ENCODE peak calls at places on chromosomes 3 and 15, in four cellular contexts. One of them, this sample, is unnamed.
A peak's percentile ranks its signal among the peaks of the same experiment; 100 is the strongest.

GRCh38 chr15:78565951-78566774 is 843 bp downstream of the CHRNA5 start:
- DNase-seq in RWPE1: peak; percentile 49
- DNase-seq in fibroblast of the aortic adventitia: peak; percentile 14
- DNase-seq in sigmoid colon: no peak
- DNase-seq in this sample: no peak

GRCh38 chr3:195893516-195893915 is 14.8 kb downstream of the TNK2 start:
- DNase-seq in sigmoid colon: no peak
- DNase-seq in RWPE1: no peak
- DNase-seq in fibroblast of the aortic adventitia: no peak
- DNase-seq in this sample: no peak

GRCh38 chr3:69774029-69774428 is 34.8 kb downstream of the MITF start:
- DNase-seq in RWPE1: no peak
- DNase-seq in fibroblast of the aortic adventitia: peak; percentile 23
- DNase-seq in sigmoid colon: peak; percentile 88
- DNase-seq in this sample: no peak

GRCh38 chr3:44437800-44438199 is 39.7 kb downstream of the ZNF445 start:
- DNase-seq in RWPE1: no peak
- DNase-seq in fibroblast of the aortic adventitia: no peak
- DNase-seq in sigmoid colon: no peak
- DNase-seq in this sample: no peak

GRCh38 chr3:135419155-135419554 is 546.4 kb upstream of the PPP2R3A start:
- DNase-seq in RWPE1: no peak
- DNase-seq in fibroblast of the aortic adventitia: no peak
- DNase-seq in sigmoid colon: no peak
- DNase-seq in this sample: no peak

GRCh38 chr15:65690778-65691177 is 69.0 kb downstream of the SLC24A1 start:
- DNase-seq in fibroblast of the aortic adventitia: no peak
- DNase-seq in RWPE1: no peak
- DNase-seq in sigmoid colon: no peak
- DNase-seq in this sample: no peak

GRCh38 chr3:16301490-16301889 is 36.5 kb downstream of the OXNAD1 start:
- DNase-seq in RWPE1: no peak
- DNase-seq in sigmoid colon: no peak
- DNase-seq in fibroblast of the aortic adventitia: no peak
- DNase-seq in this sample: no peak

GRCh38 chr3:143480306-143480852 is 360.8 kb downstream of the CHST2 start:
- DNase-seq in sigmoid colon: no peak
- DNase-seq in fibroblast of the aortic adventitia: peak; percentile 28
- DNase-seq in RWPE1: no peak
- DNase-seq in this sample: no peak

GRCh38 chr15:101084801-101085200 is 165.6 kb downstream of the LRRK1 start:
- DNase-seq in RWPE1: no peak
- DNase-seq in sigmoid colon: no peak
- DNase-seq in fibroblast of the aortic adventitia: no peak
- DNase-seq in this sample: peak; percentile 64

GRCh38 chr3:149016669-149017541 is 25.6 kb downstream of the GYG1 start:
- DNase-seq in fibroblast of the aortic adventitia: peak; percentile 91
- DNase-seq in RWPE1: peak; percentile 41
- DNase-seq in sigmoid colon: no peak
- DNase-seq in this sample: no peak

GRCh38 chr15:55700876-55701275 is 42.1 kb downstream of the PRTG start:
- DNase-seq in fibroblast of the aortic adventitia: no peak
- DNase-seq in RWPE1: no peak
- DNase-seq in sigmoid colon: no peak
- DNase-seq in this sample: no peak

GRCh38 chr15:101167791-101168462 is 83.9 kb downstream of the CHSY1 start:
- DNase-seq in sigmoid colon: peak; percentile 79
- DNase-seq in fibroblast of the aortic adventitia: peak; percentile 96
- DNase-seq in RWPE1: peak; percentile 87
- DNase-seq in this sample: peak; percentile 95

GRCh38 chr15:56052389-56053045 is 59.1 kb upstream of the NEDD4 start:
- DNase-seq in sigmoid colon: no peak
- DNase-seq in fibroblast of the aortic adventitia: peak; percentile 77
- DNase-seq in RWPE1: peak; percentile 59
- DNase-seq in this sample: no peak

GRCh38 chr3:147113293-147114045 is 292.9 kb downstream of the ZIC4 start:
- DNase-seq in sigmoid colon: no peak
- DNase-seq in fibroblast of the aortic adventitia: peak; percentile 94
- DNase-seq in RWPE1: peak; percentile 0
- DNase-seq in this sample: no peak

DNA sequence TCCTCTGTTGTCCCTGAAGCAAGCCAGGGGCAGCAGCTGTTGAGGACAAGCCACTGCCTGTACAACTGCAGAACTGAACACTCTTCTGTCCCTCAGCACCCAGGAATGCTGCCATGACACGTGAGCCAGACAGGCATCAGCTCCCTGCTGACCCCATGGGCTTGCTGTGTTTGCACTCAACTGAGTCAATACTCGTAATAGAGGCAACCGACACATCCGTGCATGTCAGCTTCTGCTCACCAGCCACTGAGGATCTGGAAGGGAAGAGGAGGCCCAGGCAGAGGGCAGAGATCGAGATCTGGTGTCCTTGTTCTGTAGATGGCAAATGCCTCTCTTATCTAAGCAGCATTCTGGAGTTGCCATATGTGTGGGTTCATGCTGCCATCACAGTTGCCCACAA is 54.3 kb upstream of the SEC61A1 start:
- DNase-seq in sigmoid colon: no peak
- DNase-seq in fibroblast of the aortic adventitia: no peak
- DNase-seq in RWPE1: no peak
- DNase-seq in this sample: no peak
- TF ChIP-seq CTCF in sigmoid colon: no peak
- TF ChIP-seq CTCF in fibroblast of the aortic adventitia: no peak
- TF ChIP-seq CTCF in RWPE1: no peak
- TF ChIP-seq CTCF in this sample: no peak

GRCh38 chr3:156381253-156381652 is 173.7 kb downstream of the SSR3 start:
- DNase-seq in RWPE1: no peak
- DNase-seq in fibroblast of the aortic adventitia: no peak
- DNase-seq in sigmoid colon: no peak
- DNase-seq in this sample: no peak

GRCh38 chr3:156383433-156384025 is 171.4 kb downstream of the SSR3 start:
- DNase-seq in RWPE1: no peak
- DNase-seq in sigmoid colon: no peak
- DNase-seq in fibroblast of the aortic adventitia: peak; percentile 40
- DNase-seq in this sample: no peak

GRCh38 chr3:156379327-156379726 is 175.6 kb downstream of the SSR3 start:
- DNase-seq in sigmoid colon: no peak
- DNase-seq in RWPE1: no peak
- DNase-seq in fibroblast of the aortic adventitia: no peak
- DNase-seq in this sample: no peak

GRCh38 chr3:156378871-156379270 is 176.0 kb downstream of the SSR3 start:
- DNase-seq in fibroblast of the aortic adventitia: no peak
- DNase-seq in RWPE1: no peak
- DNase-seq in sigmoid colon: no peak
- DNase-seq in this sample: no peak

GRCh38 chr3:156382458-156383346 is 172.2 kb downstream of the SSR3 start:
- DNase-seq in fibroblast of the aortic adventitia: no peak
- DNase-seq in RWPE1: peak; percentile 45
- DNase-seq in sigmoid colon: no peak
- DNase-seq in this sample: no peak
- TF ChIP-seq CTCF in fibroblast of the aortic adventitia: peak; percentile 51
- TF ChIP-seq CTCF in RWPE1: peak; percentile 52
- TF ChIP-seq CTCF in sigmoid colon: no peak
- TF ChIP-seq CTCF in this sample: peak; percentile 64

DNA sequence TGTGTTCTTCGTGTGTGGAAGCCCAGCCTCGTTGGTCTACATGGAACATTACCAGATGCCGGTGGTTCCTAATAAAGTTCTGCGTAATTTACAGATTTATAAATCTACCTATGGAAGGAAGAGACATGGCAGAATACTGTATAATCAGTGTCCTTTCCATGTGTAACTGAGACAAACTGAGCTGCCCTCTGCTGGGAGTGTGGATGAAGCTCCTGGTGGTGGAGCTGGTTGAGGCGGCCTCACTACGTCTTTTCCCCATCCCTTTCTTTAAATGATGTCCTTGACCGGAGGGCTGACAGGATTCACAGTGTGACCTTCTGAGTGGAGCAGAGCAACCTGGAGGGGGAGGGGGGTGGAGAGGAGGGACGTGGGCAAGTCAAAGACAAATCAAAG is 267.0 kb upstream of the CHRM5 start:
- DNase-seq in fibroblast of the aortic adventitia: no peak
- DNase-seq in sigmoid colon: no peak
- DNase-seq in RWPE1: no peak
- DNase-seq in this sample: no peak
- TF ChIP-seq CTCF in fibroblast of the aortic adventitia: no peak
- TF ChIP-seq CTCF in sigmoid colon: no peak
- TF ChIP-seq CTCF in RWPE1: no peak
- TF ChIP-seq CTCF in this sample: no peak

GRCh38 chr3:72690646-72691045 is 157.6 kb downstream of the SHQ1 start:
- DNase-seq in sigmoid colon: no peak
- DNase-seq in RWPE1: no peak
- DNase-seq in fibroblast of the aortic adventitia: peak; percentile 6
- DNase-seq in this sample: no peak
- TF ChIP-seq CTCF in sigmoid colon: no peak
- TF ChIP-seq CTCF in RWPE1: no peak
- TF ChIP-seq CTCF in fibroblast of the aortic adventitia: no peak
- TF ChIP-seq CTCF in this sample: no peak

This sample was measured in RWPE2.